ENCODE peak calls at places on chromosome 9, in six cellular contexts. H is PC-3, M is OCI-LY7, B is GM23248, L is hepatocyte, K is SK-N-SH. C is an unnamed sample.

GRCh38 chr9:82784595-82784994 is 278.3 kb downstream of the RASEF start:
- DNase-seq in L (no peak), H (no peak), K (no peak), M (no peak), B (no peak), C (no peak)

GRCh38 chr9:115058684-115059315 is 59.2 kb downstream of the TNC start:
- DNase-seq in H (peak; percentile 65), L (no peak), K (no peak), M (no peak), B (peak; percentile 87), C (peak; percentile 81)

GRCh38 chr9:133255371-133255940 is 19.5 kb downstream of the ABO start:
- DNase-seq in H (no peak), B (no peak), L (no peak), M (no peak), K (no peak), C (no peak)

GRCh38 chr9:27247756-27248155 is 49.2 kb downstream of the EQTN start:
- DNase-seq in K (peak; percentile 44), H (peak; percentile 63), M (peak; percentile 23), B (peak; percentile 63), L (peak; percentile 76), C (peak; percentile 68)

GRCh38 chr9:4796988-4797956 is 4.5 kb downstream of the RCL1 start:
- DNase-seq in K (peak; percentile 51), B (peak; percentile 71), H (peak; percentile 50), L (peak; percentile 32), M (peak; percentile 50), C (peak; percentile 32)

GRCh38 chr9:81182421-81182820 is 506.9 kb downstream of the TLE1 start:
- DNase-seq in M (no peak), K (no peak), H (peak; percentile 51), B (peak; percentile 15), L (peak; percentile 13), C (peak; percentile 95)

GRCh38 chr9:7479300-7479699 is 320.3 kb downstream of the DMAC1 start:
- DNase-seq in M (no peak), L (no peak), B (peak; percentile 17), H (peak; percentile 1), K (no peak), C (peak; percentile 23)

GRCh38 chr9:80899208-80899607 is 790.1 kb downstream of the TLE1 start:
- DNase-seq in L (no peak), M (no peak), K (no peak), B (no peak), H (peak; percentile 77), C (peak; percentile 56)

GRCh38 chr9:95876595-95876994 is 1.1 kb downstream of the ERCC6L2 start:
- DNase-seq in M (peak; percentile 36), H (peak; percentile 25), K (no peak), L (no peak), B (peak; percentile 58), C (peak; percentile 14)

GRCh38 chr9:123425261-123425821 is 69.3 kb downstream of the CRB2 start:
- DNase-seq in B (no peak), H (no peak), K (no peak), L (no peak), M (no peak), C (no peak)

GRCh38 chr9:89649045-89649691 is 44.4 kb downstream of the GADD45G start:
- DNase-seq in H (no peak), K (no peak), B (no peak), M (no peak), L (no peak), C (no peak)

GRCh38 chr9:78860806-78861475 is 564.0 kb downstream of the PSAT1 start:
- DNase-seq in H (peak; percentile 71), K (no peak), B (peak; percentile 75), L (no peak), M (no peak), C (peak; percentile 67)

GRCh38 chr9:81549500-81550206 is 139.7 kb downstream of the TLE1 start:
- DNase-seq in B (no peak), M (no peak), H (peak; percentile 91), K (no peak), L (no peak), C (no peak)

GRCh38 chr9:132439153-132439552 is 29.1 kb downstream of the CFAP77 start:
- DNase-seq in H (peak; percentile 48), M (no peak), K (no peak), B (no peak), L (no peak), C (no peak)

GRCh38 chr9:128635266-128636023 is 21.2 kb downstream of the DYNC2I2 start:
- DNase-seq in L (peak; percentile 96), M (no peak), H (peak; percentile 97), B (peak; percentile 99), K (peak; percentile 81), C (peak; percentile 95)

GRCh38 chr9:101235105-101235866 is 149.5 kb downstream of the BAAT start:
- DNase-seq in M (peak; percentile 4), B (peak; percentile 33), K (peak; percentile 2), L (peak; percentile 45), H (peak; percentile 26), C (no peak)

GRCh38 chr9:118991366-118992285 is 377.6 kb downstream of the BRINP1 start:
- DNase-seq in K (no peak), B (no peak), M (no peak), L (peak; percentile 18), H (no peak), C (no peak)

GRCh38 chr9:111034573-111035539 is 3.4 kb downstream of the LPAR1 start:
- DNase-seq in L (no peak), H (peak; percentile 26), B (peak; percentile 70), M (no peak), K (no peak), C (no peak)

GRCh38 chr9:78325343-78325742 is 28.4 kb downstream of the PSAT1 start:
- DNase-seq in K (peak; percentile 76), M (no peak), L (peak; percentile 51), B (peak; percentile 20), H (no peak), C (peak; percentile 55)

DNA sequence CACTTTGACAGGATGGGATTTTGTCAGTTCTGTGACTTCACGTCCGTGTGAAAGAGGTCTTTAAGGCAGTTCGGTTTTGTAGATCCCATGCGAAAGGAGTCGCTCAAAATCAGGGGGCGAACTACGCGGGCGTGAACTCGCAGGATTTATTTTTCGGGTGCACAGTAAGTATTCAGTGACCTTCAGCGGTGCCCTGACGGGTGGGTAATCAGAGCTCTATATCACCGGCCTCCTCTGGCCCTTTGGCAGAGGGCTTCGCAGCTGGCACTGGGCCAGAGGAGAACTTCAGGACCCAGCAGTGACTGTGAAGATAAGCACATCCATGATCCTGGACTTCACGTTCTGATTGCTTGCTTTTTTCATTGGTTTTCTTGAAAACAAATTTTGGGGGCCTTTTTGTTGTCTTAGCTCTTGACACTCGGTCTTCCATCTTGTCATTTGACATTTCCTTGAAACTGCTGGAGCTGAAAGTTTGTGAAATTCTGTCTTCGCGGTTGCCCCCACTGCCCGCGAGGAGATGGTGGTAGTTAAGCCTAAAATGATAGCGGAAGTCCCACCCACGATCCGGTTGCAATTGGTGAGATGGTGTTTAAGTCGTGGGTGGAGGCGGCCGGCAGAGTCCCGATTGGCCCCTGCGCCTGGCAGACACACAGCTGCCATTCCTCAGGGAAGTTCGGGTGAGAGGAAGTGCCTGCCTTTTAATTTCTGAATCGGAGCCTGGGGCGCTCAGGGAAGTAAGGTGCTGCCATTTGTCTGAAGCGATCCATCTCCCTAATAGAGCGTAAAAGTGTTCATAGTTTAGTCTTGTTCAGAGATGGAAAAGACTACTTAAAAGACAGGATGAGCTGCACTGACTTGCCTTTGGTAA is at the start of gene FAM120AOS:
- DNase-seq in M (peak; percentile 91), H (peak; percentile 87), B (peak; percentile 97), L (peak; percentile 94), K (peak; percentile 86), C (peak; percentile 95)
- H3K79me2 ChIP-seq in M (peaks cover 89% of the 10 kb centered on the region), H (peaks cover 83% of the 10 kb centered on the region), B (peaks cover 83% of the 10 kb centered on the region), L (peaks cover 85% of the 10 kb centered on the region), K (peaks cover 91% of the 10 kb centered on the region), C (peaks cover 75% of the 10 kb centered on the region)

DNA sequence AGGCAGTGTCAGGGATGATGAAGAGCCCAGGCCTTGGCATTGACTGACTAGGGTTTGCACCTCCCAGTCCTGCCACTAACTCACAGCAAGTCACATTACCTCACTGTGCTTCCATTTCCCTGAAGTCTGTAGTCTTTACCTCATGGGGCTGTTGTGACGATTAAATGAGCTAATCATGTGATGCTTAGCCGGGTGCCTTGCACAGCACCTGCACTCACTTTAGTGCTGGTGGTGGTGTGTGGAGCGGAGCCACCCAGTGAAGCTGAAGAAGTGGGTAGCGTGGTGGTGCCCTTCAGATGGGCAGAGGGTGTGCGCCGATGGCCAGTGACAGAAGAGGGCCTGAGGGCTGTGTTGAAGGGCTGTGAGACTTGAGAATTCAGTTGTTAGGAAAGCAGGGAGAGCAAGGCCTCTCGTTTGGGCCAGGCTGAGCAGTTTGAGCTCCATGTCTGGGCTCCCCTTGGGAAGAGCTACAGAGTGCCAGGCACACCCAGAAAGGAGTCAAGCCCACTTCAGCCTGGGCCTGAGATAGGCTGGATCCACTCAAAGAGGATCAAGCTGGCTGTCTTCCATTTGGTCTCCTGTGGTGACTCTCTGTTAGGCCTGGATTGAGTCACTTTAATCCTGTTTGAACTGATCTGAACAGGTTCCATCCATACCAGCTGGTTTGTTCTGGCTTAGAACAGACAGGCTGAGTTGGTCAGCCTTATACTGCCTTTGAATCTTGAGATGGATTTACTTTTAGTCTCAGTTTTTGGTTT is 42.5 kb downstream of the RALGPS1 start:
- DNase-seq in H (peak; percentile 57), B (peak; percentile 77), L (peak; percentile 56), K (no peak), M (no peak), C (peak; percentile 46)
- H2AFZ ChIP-seq in H (no peak overlapping the region), B (peak overlapping the region; percentile 22), L (no peak overlapping the region), K (peak overlapping the region; percentile 68), M (no peak overlapping the region), C (no peak overlapping the region)

DNA sequence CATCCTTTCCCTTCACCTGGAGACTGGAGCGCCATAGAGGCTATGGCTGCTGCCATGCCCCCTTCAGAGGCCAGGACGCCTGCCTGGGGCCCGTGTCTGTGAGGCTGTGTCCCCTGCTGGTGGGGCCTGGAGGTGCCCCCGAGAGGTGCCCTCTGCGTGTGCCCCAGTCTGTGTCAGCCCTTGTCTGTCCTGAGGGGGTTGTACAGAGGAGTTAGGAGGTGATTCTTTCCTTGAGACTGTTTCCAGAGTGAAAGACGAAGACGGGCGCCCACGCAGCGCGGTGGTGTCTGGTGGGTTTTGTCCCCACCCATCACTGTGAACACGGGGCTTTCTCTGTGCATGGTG is 24.6 kb downstream of the TRAF2 start:
- DNase-seq in L (no peak), K (no peak), M (no peak), B (no peak), H (no peak), C (no peak)
- H3K79me2 ChIP-seq in L (no peaks in the 10 kb centered on the region), K (no peaks in the 10 kb centered on the region), M (no peaks in the 10 kb centered on the region), B (no peaks in the 10 kb centered on the region), H (no peaks in the 10 kb centered on the region), C (no peaks in the 10 kb centered on the region)

GRCh38 chr9:134943411-134943810 is 25.7 kb upstream of the FCN1 start:
- DNase-seq in K (no peak), M (no peak), H (no peak), L (no peak), B (no peak), C (no peak)

GRCh38 chr9:134943836-134944235 is 26.1 kb upstream of the FCN1 start:
- DNase-seq in L (no peak), B (no peak), K (no peak), H (no peak), M (no peak), C (no peak)

GRCh38 chr9:134945509-134946275 is 28.0 kb upstream of the FCN1 start:
- DNase-seq in M (no peak), H (no peak), K (no peak), L (no peak), B (no peak), C (no peak)

GRCh38 chr9:134944351-134944802 is 26.7 kb upstream of the FCN1 start:
- DNase-seq in K (no peak), M (no peak), B (peak; percentile 29), L (peak; percentile 47), H (no peak), C (no peak)

DNA sequence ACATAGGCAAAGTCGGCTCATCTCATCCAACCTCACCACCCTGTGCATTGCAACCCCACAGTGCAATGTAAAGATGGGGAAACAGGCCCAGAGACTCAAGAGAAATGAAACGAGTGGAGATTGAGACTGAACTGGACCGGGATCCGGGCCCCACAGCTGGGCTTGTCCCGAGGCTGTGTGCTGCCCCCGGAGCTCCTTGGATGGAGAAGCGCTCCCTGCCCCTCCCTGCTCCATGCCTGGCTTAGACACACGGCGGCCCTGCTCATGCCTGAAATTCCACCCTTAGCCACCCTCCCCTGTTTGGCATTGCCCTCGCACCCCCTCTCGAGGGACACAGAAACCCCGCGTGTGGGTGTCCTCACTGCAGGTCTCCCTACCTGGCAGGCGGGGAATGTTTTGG is 27.2 kb upstream of the FCN1 start:
- DNase-seq in K (no peak), H (no peak), B (no peak), M (no peak), L (no peak), C (no peak)
- H2AFZ ChIP-seq in K (no peak overlapping the region), H (no peak overlapping the region), B (no peak overlapping the region), M (no peak overlapping the region), L (no peak overlapping the region), C (no peak overlapping the region)

C was measured in fibroblast of lung.